ENCODE peak calls at places on chromosomes 7 and 10, in four cellular contexts. I is mesenchymal stem cell; M is CD8-positive, alpha-beta T cell; G is A673. B is an unnamed sample. For H3K9me3, the result is how much of the 10 kb centered on the place peaks cover.

GRCh38 chr7:132609222-132609621 is 33.0 kb upstream of the PLXNA4 start:
- DNase-seq in I (no peak), M (no peak), G (no peak), B (no peak)

GRCh38 chr7:31192996-31193395 is 140.9 kb downstream of the ADCYAP1R1 start:
- DNase-seq in I (peak), M (no peak), G (peak), B (no peak)

GRCh38 chr10:3761916-3762708 is 22.9 kb downstream of the KLF6 start:
- DNase-seq in I (peak), M (no peak), G (no peak), B (no peak)

GRCh38 chr10:101237908-101238731 is 8.9 kb upstream of the LBX1 start:
- DNase-seq in I (no peak), M (no peak), G (no peak), B (no peak)

GRCh38 chr10:70348228-70348850 is 34.1 kb downstream of the LRRC20 start:
- DNase-seq in I (no peak), M (peak), G (peak), B (no peak)

GRCh38 chr7:36651404-36651803 is 72.9 kb downstream of the AOAH start:
- DNase-seq in I (peak), M (no peak), G (no peak), B (no peak)

GRCh38 chr10:77041636-77042258 is 595.9 kb downstream of the KCNMA1 start:
- DNase-seq in I (no peak), M (peak), G (peak), B (no peak)

GRCh38 chr10:35353399-35353798 is 17.1 kb downstream of the CCNY start:
- DNase-seq in I (no peak), M (no peak), G (no peak), B (no peak)

GRCh38 chr7:26618898-26619297 is 245.5 kb downstream of the SKAP2 start:
- DNase-seq in I (no peak), M (no peak), G (no peak), B (no peak)

GRCh38 chr7:3043544-3044395 is at the start of gene CARD11:
- DNase-seq in I (no peak), M (peak), G (no peak), B (peak)

GRCh38 chr7:732094-732541 is 5.0 kb upstream of the PRKAR1B start:
- DNase-seq in I (no peak), M (no peak), G (no peak), B (no peak)

GRCh38 chr7:142874837-142875236 is 10.7 kb downstream of the TRPV6 start:
- DNase-seq in I (no peak), M (no peak), G (no peak), B (no peak)

DNA sequence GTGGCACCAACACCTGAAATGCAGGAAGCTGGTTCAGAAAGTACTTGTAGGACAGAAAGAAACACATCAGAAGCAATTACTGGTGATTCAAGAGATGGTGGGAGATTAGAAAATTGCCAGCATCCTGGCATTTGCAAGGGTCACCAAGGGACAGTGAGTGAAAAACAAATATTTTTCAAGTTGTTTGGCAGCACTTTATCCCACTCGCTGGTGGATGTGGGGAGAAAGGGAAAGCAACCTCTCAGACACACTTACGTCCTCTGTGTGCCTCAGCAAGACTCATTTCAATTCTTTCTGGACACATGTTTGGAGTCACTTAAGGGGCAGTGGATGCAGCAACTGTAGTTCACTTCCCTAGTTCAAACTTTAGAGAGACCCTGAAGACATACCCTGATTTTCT is 440.4 kb upstream of the GHITM start:
- DNase-seq in I (no peak), M (no peak), G (no peak), B (no peak)
- H3K9me3 ChIP-seq in I (under half), M (under half), G (under half), B (under half)

GRCh38 chr7:67817481-67817880 is 820.8 kb downstream of the TYW1 start:
- DNase-seq in I (no peak), M (no peak), G (no peak), B (no peak)
- H3K9me3 ChIP-seq in I (under half), M (under half), G (under half), B (under half)

DNA sequence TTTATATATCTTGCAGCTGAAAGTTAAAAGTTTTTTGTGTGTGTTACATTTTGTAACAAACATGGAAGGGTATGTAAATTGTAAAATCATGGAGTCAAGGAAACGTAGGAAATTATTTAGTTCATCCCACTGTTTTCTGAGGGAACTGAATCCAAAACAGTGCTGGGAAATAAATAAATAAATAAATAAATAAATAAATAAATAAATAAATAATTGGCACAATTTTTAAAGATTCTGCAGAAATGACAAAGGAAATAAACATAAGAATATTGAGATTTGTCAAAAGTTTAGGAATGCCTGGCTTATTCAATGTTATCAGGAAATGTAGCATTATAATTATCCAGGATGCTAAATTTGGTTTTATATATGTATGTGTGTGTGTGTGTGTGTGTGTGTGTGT is 91.4 kb upstream of the AGBL3 start:
- DNase-seq in I (no peak), M (no peak), G (no peak), B (no peak)
- H3K9me3 ChIP-seq in I (under half), M (under half), G (under half), B (under half)

GRCh38 chr7:63073286-63073685 is 925.4 kb upstream of the ZNF722 start:
- DNase-seq in I (no peak), M (no peak), G (no peak), B (no peak)
- H3K9me3 ChIP-seq in I (half or more), M (under half), G (under half), B (under half)

B was measured in T-helper 17 cell.